ENCODE peak calls at places on chromosomes 5 and 9, in four cellular contexts. N, H, L and K are unnamed samples.

GRCh38 chr5:160083501-160083900 is 35.7 kb downstream of the PWWP2A start:
- DNase-seq in N (no peak), L (no peak), H (no peak), K (no peak)

GRCh38 chr9:105608685-105609598 is 51.0 kb downstream of the FKTN start:
- DNase-seq in H (no peak), N (no peak), L (no peak), K (no peak)

GRCh38 chr5:37715361-37715760 is 124.5 kb downstream of the GDNF start:
- DNase-seq in N (no peak), H (no peak), L (no peak), K (no peak)

GRCh38 chr5:155471027-155471426 is 457.5 kb downstream of the KIF4B start:
- DNase-seq in L (no peak), H (no peak), N (no peak), K (no peak)

GRCh38 chr5:72387985-72388384 is 67.8 kb downstream of the PTCD2 start:
- DNase-seq in L (no peak), H (no peak), N (no peak), K (no peak)

GRCh38 chr5:142894315-142894714 is 124.1 kb downstream of the ARHGAP26 start:
- DNase-seq in L (no peak), N (no peak), H (no peak), K (no peak)

GRCh38 chr5:61881821-61882220 is 424.2 kb upstream of the KIF2A start:
- DNase-seq in H (no peak), L (no peak), N (no peak), K (no peak)

GRCh38 chr5:96377597-96377996 is 55.5 kb downstream of the PCSK1 start:
- DNase-seq in L (no peak), H (no peak), N (no peak), K (no peak)

GRCh38 chr9:37328561-37329227 is 93.8 kb upstream of the GRHPR start:
- DNase-seq in H (no peak), L (no peak), N (no peak), K (no peak)

GRCh38 chr9:37327553-37327952 is 94.9 kb upstream of the GRHPR start:
- DNase-seq in N (no peak), L (no peak), H (no peak), K (no peak)

GRCh38 chr9:37331871-37332270 is 90.6 kb upstream of the GRHPR start:
- DNase-seq in L (no peak), N (no peak), H (no peak), K (no peak)

GRCh38 chr9:37332581-37332980 is 89.9 kb upstream of the GRHPR start:
- DNase-seq in N (no peak), H (no peak), L (no peak), K (no peak)

GRCh38 chr9:37329576-37329975 is 92.9 kb upstream of the GRHPR start:
- DNase-seq in H (no peak), L (no peak), N (no peak), K (no peak)
- TF ChIP-seq CTCF in H (no peak), L (no peak), N (peak; percentile 26), K (peak; percentile 9)

DNA sequence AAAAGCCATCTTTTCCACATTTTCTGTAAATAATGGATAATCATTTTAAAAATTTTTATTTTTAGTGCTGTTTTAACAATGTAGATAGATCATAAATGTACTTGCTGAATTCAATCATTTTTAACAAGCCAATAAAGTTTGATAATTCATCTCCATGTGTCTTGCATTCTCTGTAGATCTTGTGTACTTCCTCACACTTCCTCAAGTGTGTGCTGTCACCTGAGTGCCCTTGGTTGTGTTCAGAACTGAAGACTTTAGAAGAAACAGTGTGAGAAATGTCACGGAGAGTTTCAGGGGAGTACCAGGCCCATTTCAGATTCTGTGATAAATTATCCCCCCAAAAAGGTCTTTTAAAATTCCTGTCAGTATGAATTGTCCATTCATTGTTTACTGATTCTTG is 146.0 kb downstream of the NTRK2 start:
- DNase-seq in H (no peak), N (no peak), L (no peak), K (no peak)
- TF ChIP-seq CTCF in H (no peak), N (no peak), L (no peak), K (no peak)

GRCh38 chr5:180209137-180209581 is at the start of gene RASGEF1C:
- DNase-seq in H (peak; percentile 54), L (peak; percentile 71), N (peak; percentile 30), K (no peak)
- TF ChIP-seq CTCF in H (no peak), L (no peak), N (no peak), K (peak; percentile 31)

DNA sequence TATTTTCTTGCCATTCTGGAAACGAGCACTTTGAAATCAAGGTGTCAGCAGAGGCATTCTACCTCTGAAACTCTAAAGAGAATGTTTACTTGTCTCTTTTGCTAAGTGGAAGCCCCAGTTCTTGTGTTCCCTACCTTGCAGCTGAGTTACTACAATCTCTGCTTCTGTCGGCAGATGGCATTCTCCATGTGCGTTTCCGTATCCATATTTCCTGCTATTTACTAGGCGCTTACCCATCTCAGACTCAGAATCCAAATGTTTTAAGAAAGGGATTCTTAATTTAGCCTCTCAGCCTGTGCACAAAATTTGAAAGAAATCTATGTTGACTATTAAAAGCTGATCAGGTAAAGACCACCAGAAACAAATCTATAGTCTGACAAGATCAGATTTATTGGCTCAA is 221.3 kb upstream of the FTMT start:
- DNase-seq in H (no peak), N (no peak), L (no peak), K (no peak)
- TF ChIP-seq CTCF in H (no peak), N (no peak), L (no peak), K (no peak)

GRCh38 chr5:9776525-9776924 is 146.4 kb upstream of the TAS2R1 start:
- DNase-seq in H (no peak), L (no peak), N (no peak), K (no peak)

GRCh38 chr5:9780501-9780900 is 150.3 kb upstream of the TAS2R1 start:
- DNase-seq in N (no peak), L (no peak), H (no peak), K (no peak)

GRCh38 chr5:9775339-9775738 is 145.2 kb upstream of the TAS2R1 start:
- DNase-seq in H (no peak), L (no peak), N (no peak), K (no peak)

GRCh38 chr5:9771079-9771478 is 140.9 kb upstream of the TAS2R1 start:
- DNase-seq in L (no peak), N (no peak), H (no peak), K (no peak)

GRCh38 chr5:9774472-9775079 is 144.4 kb upstream of the TAS2R1 start:
- DNase-seq in N (no peak), L (no peak), H (no peak), K (no peak)
- TF ChIP-seq CTCF in N (no peak), L (no peak), H (no peak), K (no peak)

GRCh38 chr9:17793713-17794622 is 215.1 kb downstream of the SH3GL2 start:
- DNase-seq in N (no peak), L (no peak), H (no peak), K (no peak)
- TF ChIP-seq CTCF in N (no peak), L (no peak), H (no peak), K (no peak)